ENCODE peak calls at places on chromosomes 13 and 19, in nine cellular contexts. W is T follicular helper cell; E is astrocyte of the spinal cord; J is stimulated activated CD4-positive, alpha-beta T cell treated with anti-CD3 and anti-CD28 coated beads, Interleukin-2, amount 100 ng/mL, for 24 hours; R is NCI-H1436; G is HL-60; B is GDM1; T is nephron progenitor cell; M is NCI-H774. K is an unnamed sample.

GRCh38 chr13:74168263-74168675 is 34.1 kb upstream of the KLF12 start:
- DNase-seq in W (no peak), E (no peak), J (no peak), R (no peak), G (no peak), B (no peak), T (no peak), M (no peak), K (no peak)

GRCh38 chr19:16661480-16662034 is 618 bp downstream of the TMEM38A start:
- DNase-seq in W (peak; percentile 1), E (no peak), J (peak; percentile 22), R (no peak), G (no peak), B (no peak), T (peak; percentile 41), M (no peak), K (no peak)

GRCh38 chr19:39951686-39952085 is 17.3 kb upstream of the FCGBP start:
- DNase-seq in W (no peak), E (peak; percentile 10), J (peak; percentile 15), R (no peak), G (no peak), B (no peak), T (no peak), M (no peak), K (no peak)

GRCh38 chr19:5078666-5079409 is 109.9 kb downstream of the KDM4B start:
- DNase-seq in W (no peak), E (no peak), J (no peak), R (no peak), G (no peak), B (no peak), T (no peak), M (no peak), K (no peak)

GRCh38 chr13:111005808-111006494 is 91.1 kb upstream of the ANKRD10 start:
- DNase-seq in W (no peak), E (peak; percentile 65), J (no peak), R (no peak), G (no peak), B (no peak), T (peak; percentile 26), M (peak; percentile 70), K (no peak)

GRCh38 chr13:57932071-57932470 is 300.5 kb downstream of the PCDH17 start:
- DNase-seq in W (no peak), E (no peak), J (no peak), R (no peak), G (no peak), B (no peak), T (no peak), M (no peak), K (no peak)

GRCh38 chr19:4730740-4731171 is 7.1 kb upstream of the DPP9 start:
- DNase-seq in W (peak; percentile 55), E (no peak), J (peak; percentile 76), R (no peak), G (no peak), B (no peak), T (peak; percentile 58), M (no peak), K (peak; percentile 38)

GRCh38 chr13:76937416-76937815 is 10.9 kb upstream of the ACOD1 start:
- DNase-seq in W (no peak), E (peak; percentile 96), J (no peak), R (no peak), G (no peak), B (no peak), T (no peak), M (no peak), K (no peak)

GRCh38 chr19:50362656-50363424 is 2.6 kb downstream of the NAPSA start:
- DNase-seq in W (no peak), E (no peak), J (peak; percentile 59), R (no peak), G (no peak), B (no peak), T (no peak), M (no peak), K (no peak)

GRCh38 chr19:50036905-50037304 is 11.1 kb downstream of the ZNF473 start:
- DNase-seq in W (no peak), E (no peak), J (no peak), R (no peak), G (no peak), B (no peak), T (no peak), M (no peak), K (no peak)

GRCh38 chr19:664913-665443 is 2.0 kb upstream of the RNF126 start:
- DNase-seq in W (peak; percentile 74), E (peak; percentile 76), J (peak; percentile 87), R (peak; percentile 88), G (peak; percentile 51), B (peak; percentile 63), T (peak; percentile 97), M (peak; percentile 50), K (peak; percentile 61)

K was measured in activated CD4-positive, CD25-positive, alpha-beta regulatory T cell treated with anti-CD3 and anti-CD28 coated beads, Interleukin-2, amount 50 U/mL, for 16 hours.